ENCODE peak calls at places on chromosomes 11 and 22, in four cellular contexts. W is upper lobe of left lung, A is lower lobe of right lung, T is heart right ventricle. F is an unnamed sample. For H3K9me3, the result is how much of the 10 kb centered on the place peaks cover.

GRCh38 chr11:107477820-107478219 is 20.2 kb upstream of the CWF19L2 start:
- ATAC-seq in W (no peak), A (no peak), T (no peak), F (no peak)

GRCh38 chr11:115996808-115997188 is 492.6 kb upstream of the CADM1 start:
- ATAC-seq in W (peak), A (peak), T (peak), F (no peak)

GRCh38 chr11:69689484-69690319 is 14.1 kb downstream of the FGF19 start:
- ATAC-seq in W (no peak), A (no peak), T (no peak), F (no peak)

GRCh38 chr22:41841085-41841712 is 8.3 kb downstream of the SREBF2 start:
- ATAC-seq in W (peak), A (peak), T (peak), F (no peak)

GRCh38 chr11:8087185-8087584 is 6.2 kb downstream of the TUB start:
- ATAC-seq in W (no peak), A (no peak), T (no peak), F (no peak)

GRCh38 chr11:61384271-61385242 is 7.8 kb upstream of the TMEM216 start:
- ATAC-seq in W (peak), A (no peak), T (no peak), F (no peak)

GRCh38 chr11:67561971-67562560 is 21.5 kb upstream of the GSTP1 start:
- ATAC-seq in W (no peak), A (no peak), T (no peak), F (no peak)

GRCh38 chr11:33801821-33802413 is 27.6 kb upstream of the FBXO3 start:
- ATAC-seq in W (peak), A (peak), T (peak), F (no peak)

GRCh38 chr22:29128891-29129643 is 56.2 kb downstream of the KREMEN1 start:
- ATAC-seq in W (peak), A (peak), T (no peak), F (no peak)

DNA sequence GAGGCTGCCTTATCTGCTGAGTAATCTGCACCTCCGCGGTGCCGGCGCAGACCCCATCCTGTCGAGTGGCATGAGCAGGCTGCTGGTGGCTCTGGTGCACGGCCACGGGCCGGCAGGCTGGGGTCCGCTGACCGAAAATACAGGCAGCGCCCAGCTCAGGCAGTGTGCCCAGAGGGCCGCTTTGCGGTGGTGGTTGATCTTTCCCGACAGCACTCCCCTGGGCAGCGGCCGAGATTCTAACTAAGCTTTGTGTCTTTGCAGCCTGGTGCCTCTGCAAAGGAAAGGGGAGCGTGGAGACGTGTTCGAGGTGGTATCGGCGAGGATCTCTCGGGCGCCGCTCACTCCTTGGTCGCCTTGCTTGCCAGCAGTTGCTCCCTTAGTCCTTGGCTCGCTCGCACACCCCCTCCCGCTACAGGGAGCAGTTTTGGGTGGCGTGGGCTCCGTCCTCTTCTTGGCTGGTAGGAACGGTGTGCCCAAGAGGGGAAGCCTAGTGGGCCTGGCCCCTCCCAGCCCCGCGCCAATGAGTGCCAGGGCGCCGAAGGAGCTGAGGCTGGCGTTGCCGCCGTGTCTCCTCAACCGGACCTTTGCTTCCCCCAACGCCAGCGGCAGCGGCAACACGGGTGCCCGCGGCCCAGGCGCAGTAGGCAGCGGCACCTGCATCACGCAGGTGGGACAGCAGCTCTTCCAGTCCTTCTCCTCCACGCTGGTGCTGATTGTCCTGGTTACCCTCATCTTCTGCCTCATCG is 1.3 kb downstream of the C11orf87 start:
- ATAC-seq in W (peak), A (peak), T (no peak), F (no peak)
- H3K4me3 ChIP-seq in W (no peak), A (peak), T (peak), F (no peak)

GRCh38 chr22:16717699-16718558 is 107.3 kb downstream of the XKR3 start:
- ATAC-seq in W (no peak), A (peak), T (no peak), F (no peak)

GRCh38 chr22:16721969-16722368 is 103.2 kb downstream of the XKR3 start:
- ATAC-seq in W (peak), A (peak), T (no peak), F (no peak)
- H3K9me3 ChIP-seq in W (under half), A (under half), T (under half), F (under half)

GRCh38 chr22:24576793-24577192 is 16.1 kb downstream of the LRRC75B start:
- ATAC-seq in W (no peak), A (no peak), T (no peak), F (no peak)
- H3K4me3 ChIP-seq in W (no peak), A (no peak), T (no peak), F (no peak)

GRCh38 chr22:47299211-47299878 is 536.9 kb downstream of the TBC1D22A start:
- ATAC-seq in W (no peak), A (no peak), T (no peak), F (no peak)
- H3K9me3 ChIP-seq in W (under half), A (under half), T (under half), F (under half)

DNA sequence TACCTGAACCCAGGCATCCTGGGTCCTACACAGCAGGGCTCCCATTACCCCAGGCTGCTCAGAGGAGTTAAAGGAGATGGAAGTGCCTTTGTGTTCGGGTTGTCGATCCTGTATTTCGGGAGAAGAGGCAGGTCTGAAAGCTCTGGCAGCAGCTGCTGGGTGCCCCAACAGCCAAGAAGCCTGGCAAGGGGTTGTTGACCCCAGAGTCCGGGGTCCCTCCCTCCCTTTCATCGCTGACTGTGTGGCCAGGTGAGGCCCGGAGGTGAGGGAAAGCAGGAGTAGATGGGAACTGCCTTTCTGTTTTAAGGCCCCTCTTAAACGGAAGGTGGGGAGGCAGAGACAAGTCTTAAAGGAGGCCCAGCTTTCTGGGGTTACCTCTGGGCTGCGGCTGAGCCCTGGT is 106.0 kb upstream of the SYT13 start:
- ATAC-seq in W (no peak), A (no peak), T (no peak), F (no peak)
- H3K4me3 ChIP-seq in W (no peak), A (no peak), T (no peak), F (no peak)

GRCh38 chr11:78402842-78403241 is 14.8 kb downstream of the GAB2 start:
- ATAC-seq in W (no peak), A (no peak), T (no peak), F (no peak)

GRCh38 chr11:78406568-78407196 is 10.9 kb downstream of the GAB2 start:
- ATAC-seq in W (no peak), A (no peak), T (no peak), F (no peak)

GRCh38 chr11:78414321-78415051 is 3.1 kb downstream of the GAB2 start:
- ATAC-seq in W (no peak), A (no peak), T (no peak), F (no peak)

DNA sequence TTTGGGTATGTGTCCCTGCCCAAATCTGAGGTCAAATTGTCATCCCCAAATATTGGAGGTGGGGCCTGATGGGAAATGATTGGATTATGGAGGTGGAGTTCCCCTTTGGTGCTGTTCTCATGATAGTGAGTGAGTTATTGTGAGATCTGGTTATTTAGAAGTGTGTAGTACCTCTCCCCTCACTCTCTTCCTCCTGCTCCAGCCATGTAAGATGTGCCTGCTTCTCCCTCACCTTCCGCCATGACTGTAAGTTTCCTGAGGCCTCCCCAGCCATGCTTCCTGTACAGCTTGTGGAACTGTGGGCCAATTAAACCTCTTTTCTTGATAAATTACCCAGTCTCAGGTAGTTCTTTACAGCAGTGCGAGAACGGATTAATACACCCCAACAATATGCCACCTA is 9.0 kb downstream of the GAB2 start:
- ATAC-seq in W (no peak), A (no peak), T (no peak), F (no peak)
- H3K9me3 ChIP-seq in W (under half), A (under half), T (under half), F (under half)

GRCh38 chr11:113397212-113397611 is 9.6 kb downstream of the ANKK1 start:
- ATAC-seq in W (no peak), A (no peak), T (no peak), F (no peak)

GRCh38 chr11:113398669-113399430 is 11.3 kb downstream of the ANKK1 start:
- ATAC-seq in W (no peak), A (no peak), T (no peak), F (no peak)

GRCh38 chr11:113396693-113397092 is 9.1 kb downstream of the ANKK1 start:
- ATAC-seq in W (no peak), A (no peak), T (no peak), F (no peak)

GRCh38 chr11:113395782-113396336 is 8.3 kb downstream of the ANKK1 start:
- ATAC-seq in W (no peak), A (no peak), T (no peak), F (no peak)

DNA sequence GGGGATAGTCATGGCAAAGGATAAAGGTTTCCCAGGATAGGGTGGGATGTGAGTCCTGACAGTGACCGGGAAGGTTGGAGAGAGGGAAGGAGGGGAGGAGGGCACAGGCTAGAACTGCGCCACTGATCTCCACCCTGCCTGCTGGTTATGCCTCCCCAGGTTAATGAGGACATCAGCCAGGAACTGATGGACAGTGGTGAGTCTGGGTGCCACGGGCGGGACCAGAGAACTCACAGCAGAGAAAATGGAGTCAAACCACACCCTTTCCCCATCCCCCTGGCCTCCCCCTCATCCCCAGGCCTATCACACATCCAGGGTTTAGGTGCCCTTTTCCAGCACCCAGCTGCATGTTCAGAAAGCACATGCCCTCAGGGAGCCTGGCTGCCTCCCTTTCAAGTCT is 10.2 kb downstream of the ANKK1 start:
- ATAC-seq in W (no peak), A (no peak), T (no peak), F (no peak)
- H3K4me3 ChIP-seq in W (no peak), A (no peak), T (no peak), F (no peak)

GRCh38 chr22:37088750-37089408 is 20.6 kb downstream of the TMPRSS6 start:
- ATAC-seq in W (no peak), A (no peak), T (no peak), F (no peak)

GRCh38 chr22:37092997-37093396 is 16.5 kb downstream of the TMPRSS6 start:
- ATAC-seq in W (no peak), A (no peak), T (no peak), F (no peak)

GRCh38 chr22:37089451-37089850 is 20.1 kb downstream of the TMPRSS6 start:
- ATAC-seq in W (peak), A (peak), T (no peak), F (no peak)

GRCh38 chr22:37091986-37092385 is 17.5 kb downstream of the TMPRSS6 start:
- ATAC-seq in W (no peak), A (peak), T (no peak), F (no peak)

GRCh38 chr22:37090920-37091688 is 18.4 kb downstream of the TMPRSS6 start:
- ATAC-seq in W (no peak), A (no peak), T (no peak), F (no peak)
- H3K9me3 ChIP-seq in W (under half), A (under half), T (under half), F (under half)

GRCh38 chr11:31968774-31969433 is 122.0 kb upstream of the RCN1 start:
- ATAC-seq in W (peak), A (no peak), T (peak), F (no peak)
- H3K4me3 ChIP-seq in W (no peak), A (no peak), T (no peak), F (no peak)

DNA sequence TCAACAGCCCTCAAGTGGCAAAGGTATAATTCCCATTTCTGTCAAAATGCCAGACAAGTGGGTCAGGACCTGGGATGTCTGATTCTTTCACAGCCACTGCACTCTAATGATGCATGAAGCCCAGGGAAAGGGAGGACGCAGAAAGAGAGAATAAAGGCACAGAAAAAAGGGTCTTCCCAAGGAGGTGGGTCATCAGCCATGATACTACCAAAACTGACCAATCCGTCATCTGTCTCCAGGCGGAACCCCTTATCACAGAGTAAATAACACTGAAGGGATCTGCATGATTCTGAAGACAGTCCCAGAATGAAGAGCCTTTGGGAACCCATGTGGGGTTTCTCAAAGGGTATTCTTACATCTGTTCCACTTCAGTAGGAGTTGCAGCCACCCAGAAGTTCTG is 73.8 kb upstream of the OPCML start:
- ATAC-seq in W (no peak), A (no peak), T (no peak), F (no peak)
- H3K9me3 ChIP-seq in W (under half), A (under half), T (under half), F (under half)

F was measured in gastroesophageal sphincter.